ENCODE peak calls at places on chromosomes 1 and 21, in five cellular contexts. One of them, this sample, is unnamed. For H3K27me3, the result is how much of the 10 kb centered on the place peaks cover.

GRCh38 chr1:6554907-6555778 is at the start of gene TAS1R1:
- DNase-seq in mesendoderm: no peak
- DNase-seq in lower lobe of right lung: peak
- DNase-seq in transverse colon: peak
- DNase-seq in stomach: peak
- DNase-seq in this sample: peak

GRCh38 chr1:184022651-184023050 is 14.9 kb downstream of the COLGALT2 start:
- DNase-seq in mesendoderm: no peak
- DNase-seq in lower lobe of right lung: no peak
- DNase-seq in transverse colon: no peak
- DNase-seq in stomach: no peak
- DNase-seq in this sample: no peak

GRCh38 chr1:76377247-76377646 is 302.7 kb downstream of the ST6GALNAC3 start:
- DNase-seq in mesendoderm: no peak
- DNase-seq in lower lobe of right lung: no peak
- DNase-seq in transverse colon: no peak
- DNase-seq in stomach: no peak
- DNase-seq in this sample: no peak

GRCh38 chr1:6445062-6445763 is 20.6 kb downstream of the ESPN start:
- DNase-seq in mesendoderm: peak
- DNase-seq in lower lobe of right lung: no peak
- DNase-seq in transverse colon: peak
- DNase-seq in stomach: peak
- DNase-seq in this sample: peak

GRCh38 chr1:238223067-238223640 is 332.4 kb upstream of the ZP4 start:
- DNase-seq in mesendoderm: no peak
- DNase-seq in lower lobe of right lung: no peak
- DNase-seq in transverse colon: no peak
- DNase-seq in stomach: no peak
- DNase-seq in this sample: no peak

GRCh38 chr21:35578831-35579470 is 481.4 kb downstream of the SETD4 start:
- DNase-seq in mesendoderm: no peak
- DNase-seq in lower lobe of right lung: no peak
- DNase-seq in transverse colon: no peak
- DNase-seq in stomach: no peak
- DNase-seq in this sample: no peak

GRCh38 chr21:42437786-42438185 is 34.1 kb downstream of the UBASH3A start:
- DNase-seq in mesendoderm: peak
- DNase-seq in lower lobe of right lung: no peak
- DNase-seq in transverse colon: no peak
- DNase-seq in stomach: no peak
- DNase-seq in this sample: no peak

GRCh38 chr1:1212780-1213152 is 1.2 kb downstream of the TNFRSF4 start:
- DNase-seq in mesendoderm: no peak
- DNase-seq in lower lobe of right lung: peak
- DNase-seq in transverse colon: peak
- DNase-seq in stomach: peak
- DNase-seq in this sample: no peak

GRCh38 chr1:11483581-11484320 is 4.8 kb downstream of the DISP3 start:
- DNase-seq in mesendoderm: peak
- DNase-seq in lower lobe of right lung: no peak
- DNase-seq in transverse colon: no peak
- DNase-seq in stomach: no peak
- DNase-seq in this sample: no peak

GRCh38 chr1:25692560-25692959 is 76.0 kb downstream of the MAN1C1 start:
- DNase-seq in mesendoderm: peak
- DNase-seq in lower lobe of right lung: no peak
- DNase-seq in transverse colon: no peak
- DNase-seq in stomach: no peak
- DNase-seq in this sample: no peak
- H3K27me3 ChIP-seq in mesendoderm: under half
- H3K27me3 ChIP-seq in lower lobe of right lung: under half
- H3K27me3 ChIP-seq in transverse colon: under half
- H3K27me3 ChIP-seq in stomach: under half
- H3K27me3 ChIP-seq in this sample: under half

DNA sequence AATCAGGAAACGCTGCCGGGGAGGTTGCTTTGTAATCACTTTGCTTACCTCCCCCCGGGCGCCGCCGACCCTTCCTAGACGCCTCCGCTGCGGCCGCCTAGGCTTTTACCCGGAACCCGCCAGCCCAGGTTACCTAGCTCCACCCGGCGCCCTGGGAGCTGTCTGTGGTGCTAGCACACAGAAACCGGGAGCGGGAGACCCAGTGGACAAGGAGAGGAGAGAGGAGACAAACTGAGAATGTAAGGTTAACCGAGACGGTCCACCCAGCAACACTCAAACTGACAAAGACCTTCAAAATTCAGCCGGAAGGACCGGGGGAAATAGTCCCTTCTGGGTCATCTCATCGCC is 9.8 kb downstream of the BARHL2 start:
- DNase-seq in mesendoderm: peak
- DNase-seq in lower lobe of right lung: peak
- DNase-seq in transverse colon: peak
- DNase-seq in stomach: peak
- DNase-seq in this sample: peak
- H3K4me3 ChIP-seq in mesendoderm: no peak
- H3K4me3 ChIP-seq in lower lobe of right lung: peak
- H3K4me3 ChIP-seq in transverse colon: no peak
- H3K4me3 ChIP-seq in stomach: peak
- H3K4me3 ChIP-seq in this sample: no peak

DNA sequence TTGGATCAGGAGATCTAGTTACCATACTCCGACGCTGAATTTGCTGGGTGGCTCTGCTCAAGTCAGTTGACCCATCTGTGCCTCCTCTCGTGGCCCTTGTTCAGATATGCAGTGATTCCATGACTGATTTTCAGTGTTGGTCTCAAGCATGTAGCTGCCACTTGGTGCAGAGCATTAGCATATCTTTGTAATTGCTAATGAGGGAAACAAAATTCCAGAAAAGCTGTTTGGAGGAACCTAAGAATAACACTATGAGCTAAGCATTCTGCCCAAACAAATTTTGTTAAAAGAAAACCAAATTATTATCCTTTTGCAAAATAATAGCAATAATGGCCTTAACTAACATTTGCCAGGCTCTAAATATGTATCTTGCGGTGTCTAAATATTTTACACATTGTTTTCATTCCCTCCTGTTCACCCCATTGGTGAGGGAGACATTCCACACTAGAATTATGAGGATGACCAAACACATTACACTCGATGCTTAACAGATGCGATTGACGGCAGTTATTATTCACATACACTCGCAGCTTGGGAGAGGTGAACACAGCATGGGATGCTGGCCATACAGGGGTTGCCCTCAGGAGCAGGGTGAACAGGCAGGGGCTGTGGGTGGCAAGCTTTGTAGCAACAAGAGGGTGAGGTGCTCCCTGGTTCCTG is 69.1 kb downstream of the KCNJ15 start:
- DNase-seq in mesendoderm: no peak
- DNase-seq in lower lobe of right lung: no peak
- DNase-seq in transverse colon: no peak
- DNase-seq in stomach: no peak
- DNase-seq in this sample: no peak
- H3K27ac ChIP-seq in mesendoderm: no peak
- H3K27ac ChIP-seq in lower lobe of right lung: no peak
- H3K27ac ChIP-seq in transverse colon: no peak
- H3K27ac ChIP-seq in stomach: no peak
- H3K27ac ChIP-seq in this sample: no peak

DNA sequence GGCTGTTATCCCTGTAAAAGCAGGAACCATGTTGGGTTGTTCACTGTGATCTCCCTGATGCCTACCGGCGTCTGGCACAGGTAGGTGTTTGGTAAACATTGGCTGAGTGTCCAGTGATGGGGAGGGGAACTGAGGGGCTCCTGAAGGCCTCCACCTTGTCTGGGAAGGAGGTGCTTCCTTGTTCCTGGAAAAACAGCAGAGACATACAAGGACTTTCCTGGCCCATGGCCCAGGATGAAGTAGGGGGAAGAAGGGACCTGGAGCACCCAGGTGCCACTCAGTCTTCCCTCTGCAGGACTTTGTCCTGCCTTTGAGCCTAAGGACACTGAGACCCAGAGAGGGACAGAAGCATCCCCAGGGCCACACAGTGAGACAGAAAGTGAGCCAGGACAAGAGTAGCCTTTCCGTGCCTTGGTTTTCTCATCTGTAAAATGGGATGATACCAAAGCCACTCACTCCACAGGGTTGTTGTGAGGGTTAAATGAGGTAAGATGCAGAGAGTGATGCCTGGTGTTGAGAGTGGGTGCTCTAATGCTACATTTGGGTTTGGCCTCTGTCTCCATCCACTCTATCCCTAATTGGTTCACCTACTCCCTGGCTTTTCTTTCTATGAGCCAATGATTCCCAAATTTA is 6.1 kb upstream of the HEYL start:
- DNase-seq in mesendoderm: no peak
- DNase-seq in lower lobe of right lung: no peak
- DNase-seq in transverse colon: no peak
- DNase-seq in stomach: no peak
- DNase-seq in this sample: peak
- H3K27me3 ChIP-seq in mesendoderm: under half
- H3K27me3 ChIP-seq in lower lobe of right lung: under half
- H3K27me3 ChIP-seq in transverse colon: under half
- H3K27me3 ChIP-seq in stomach: under half
- H3K27me3 ChIP-seq in this sample: under half

DNA sequence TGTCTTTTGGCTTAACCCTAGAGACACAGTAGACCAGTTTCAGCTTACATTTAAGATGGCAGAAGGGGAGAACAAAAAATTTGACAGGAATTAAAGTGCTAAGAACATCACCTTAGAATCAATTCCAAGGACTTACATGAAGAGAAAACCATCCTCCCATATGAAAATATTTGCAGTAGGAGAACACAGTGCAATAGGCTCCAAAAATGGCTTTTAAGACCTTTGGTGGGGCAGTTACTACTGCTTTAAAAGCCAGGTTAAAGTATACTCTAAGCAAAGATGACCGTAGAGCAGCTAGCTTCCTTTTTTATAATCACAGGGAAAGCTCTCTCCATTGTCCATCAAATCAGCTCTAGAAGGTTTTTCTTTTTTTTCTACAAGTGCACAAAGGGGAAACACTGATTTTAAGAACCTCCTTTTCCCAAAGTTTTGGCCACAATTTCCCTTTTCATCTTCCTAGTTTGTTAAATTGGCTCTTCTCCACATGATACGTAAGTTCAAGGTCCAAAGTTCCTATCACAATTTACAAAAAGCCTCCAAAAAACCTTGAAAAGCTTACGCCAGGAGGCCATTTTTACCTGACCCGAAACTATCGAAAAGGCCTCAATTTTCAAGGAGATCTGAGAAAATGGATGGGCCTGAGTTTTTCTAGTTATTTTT is 3.3 kb downstream of the TXNIP start:
- DNase-seq in mesendoderm: no peak
- DNase-seq in lower lobe of right lung: no peak
- DNase-seq in transverse colon: no peak
- DNase-seq in stomach: no peak
- DNase-seq in this sample: no peak
- H3K4me3 ChIP-seq in mesendoderm: no peak
- H3K4me3 ChIP-seq in lower lobe of right lung: peak
- H3K4me3 ChIP-seq in transverse colon: peak
- H3K4me3 ChIP-seq in stomach: peak
- H3K4me3 ChIP-seq in this sample: peak

GRCh38 chr1:246690100-246690499 is 34.1 kb upstream of the SCCPDH start:
- DNase-seq in mesendoderm: no peak
- DNase-seq in lower lobe of right lung: no peak
- DNase-seq in transverse colon: no peak
- DNase-seq in stomach: no peak
- DNase-seq in this sample: no peak

GRCh38 chr1:246695136-246695535 is 29.1 kb upstream of the SCCPDH start:
- DNase-seq in mesendoderm: no peak
- DNase-seq in lower lobe of right lung: no peak
- DNase-seq in transverse colon: no peak
- DNase-seq in stomach: no peak
- DNase-seq in this sample: peak

GRCh38 chr1:246687002-246687401 is 37.2 kb upstream of the SCCPDH start:
- DNase-seq in mesendoderm: peak
- DNase-seq in lower lobe of right lung: no peak
- DNase-seq in transverse colon: no peak
- DNase-seq in stomach: no peak
- DNase-seq in this sample: no peak

GRCh38 chr1:246691622-246692495 is 32.4 kb upstream of the SCCPDH start:
- DNase-seq in mesendoderm: peak
- DNase-seq in lower lobe of right lung: no peak
- DNase-seq in transverse colon: no peak
- DNase-seq in stomach: no peak
- DNase-seq in this sample: no peak

GRCh38 chr1:246689409-246689997 is 34.7 kb upstream of the SCCPDH start:
- DNase-seq in mesendoderm: peak
- DNase-seq in lower lobe of right lung: peak
- DNase-seq in transverse colon: peak
- DNase-seq in stomach: peak
- DNase-seq in this sample: peak
- H3K27ac ChIP-seq in mesendoderm: no peak
- H3K27ac ChIP-seq in lower lobe of right lung: no peak
- H3K27ac ChIP-seq in transverse colon: peak
- H3K27ac ChIP-seq in stomach: peak
- H3K27ac ChIP-seq in this sample: no peak